ENCODE peak calls at places on chromosomes 1 and 21, in seven cellular contexts. X is mesothelial cell of epicardium; N is posterior cingulate gyrus; H is T-cell; U is CD8-positive, alpha-beta memory T cell; L is NCI-H1092; M is amygdala. F is an unnamed sample.

GRCh38 chr1:66445492-66446181 is 88.3 kb upstream of the SGIP1 start:
- DNase-seq in N (peak), L (no peak), U (peak), X (no peak), H (peak), M (no peak), F (no peak)

GRCh38 chr21:46229133-46229922 is 754 bp upstream of the LSS start:
- DNase-seq in M (no peak), N (no peak), H (no peak), X (peak), L (peak), U (no peak), F (no peak)

GRCh38 chr1:27689423-27690173 is 17.6 kb upstream of the IFI6 start:
- DNase-seq in U (no peak), H (no peak), M (no peak), N (no peak), X (no peak), L (no peak), F (no peak)

GRCh38 chr1:60890664-60891063 is 191.7 kb upstream of the NFIA start:
- DNase-seq in X (no peak), N (no peak), M (no peak), U (no peak), H (no peak), L (no peak), F (no peak)

GRCh38 chr1:19775317-19775716 is 24.4 kb downstream of the TMCO4 start:
- DNase-seq in N (no peak), L (no peak), M (no peak), X (no peak), H (no peak), U (no peak), F (no peak)

GRCh38 chr1:98292994-98293393 is 368.5 kb upstream of the SNX7 start:
- DNase-seq in L (no peak), H (no peak), M (no peak), N (no peak), X (no peak), U (no peak), F (no peak)

GRCh38 chr1:84271452-84272273 is 29.8 kb upstream of the SAMD13 start:
- DNase-seq in L (no peak), X (no peak), N (no peak), H (no peak), U (peak), M (no peak), F (no peak)

GRCh38 chr1:12249181-12249580 is 19.4 kb downstream of the VPS13D start:
- DNase-seq in H (no peak), U (no peak), N (no peak), X (no peak), L (no peak), M (no peak), F (no peak)

GRCh38 chr1:7572654-7573152 is 198.4 kb upstream of the VAMP3 start:
- DNase-seq in N (no peak), H (no peak), M (no peak), U (no peak), X (no peak), L (no peak), F (no peak)

GRCh38 chr1:77536813-77537212 is 145.6 kb downstream of the ZZZ3 start:
- DNase-seq in N (no peak), H (no peak), U (no peak), M (no peak), X (no peak), L (no peak), F (no peak)